ENCODE peak calls at places on chromosome 18, in ten cellular contexts. F is transverse colon; J is cardiac muscle cell; K is stomach; H is prostate gland; U is lower lobe of right lung; E is aorta; V is CD8-positive, alpha-beta T cell; W is A549; Q is right atrium auricular region. A is an unnamed sample.

GRCh38 chr18:5704847-5705246 is 161.1 kb upstream of the EPB41L3 start:
- DNase-seq in K (no peak), H (no peak), E (no peak), F (no peak), U (no peak), W (no peak), J (no peak), V (no peak), Q (no peak), A (no peak)

GRCh38 chr18:13220326-13220991 is 1.9 kb downstream of the LDLRAD4 start:
- DNase-seq in V (no peak), H (no peak), Q (peak; percentile 58), U (no peak), J (no peak), W (no peak), F (peak; percentile 55), K (peak; percentile 45), E (no peak), A (no peak)

GRCh38 chr18:6901283-6901926 is 171.9 kb downstream of the ARHGAP28 start:
- DNase-seq in K (no peak), F (no peak), H (no peak), E (no peak), W (no peak), U (no peak), Q (no peak), J (no peak), V (no peak), A (no peak)

GRCh38 chr18:934518-935123 is 29.9 kb downstream of the ADCYAP1 start:
- DNase-seq in K (no peak), Q (no peak), U (no peak), F (no peak), W (no peak), E (no peak), H (no peak), V (no peak), J (no peak), A (no peak)

GRCh38 chr18:4510709-4511108 is 55.6 kb upstream of the DLGAP1 start:
- DNase-seq in W (peak; percentile 1), U (no peak), K (no peak), F (no peak), E (no peak), Q (no peak), V (no peak), J (peak; percentile 2), H (no peak), A (peak; percentile 28)

GRCh38 chr18:76835380-76835779 is 13.0 kb downstream of the ZNF236 start:
- DNase-seq in W (no peak), V (no peak), H (no peak), F (no peak), J (no peak), E (no peak), U (no peak), K (no peak), Q (no peak), A (no peak)

GRCh38 chr18:79208882-79209281 is 139.7 kb downstream of the ATP9B start:
- DNase-seq in F (no peak), U (no peak), H (no peak), J (no peak), K (no peak), Q (no peak), E (no peak), W (no peak), V (no peak), A (no peak)

GRCh38 chr18:61001138-61001537 is 332.1 kb upstream of the CDH20 start:
- DNase-seq in Q (no peak), E (no peak), F (no peak), K (no peak), W (no peak), U (no peak), H (no peak), J (no peak), V (no peak), A (no peak)

GRCh38 chr18:49862656-49863385 is 49.5 kb upstream of the ACAA2 start:
- DNase-seq in U (no peak), F (no peak), W (no peak), Q (no peak), V (no peak), E (no peak), H (no peak), K (no peak), J (no peak), A (no peak)

GRCh38 chr18:48548404-48548771 is 9.6 kb downstream of the CTIF start:
- DNase-seq in Q (peak; percentile 73), H (no peak), E (peak; percentile 76), V (no peak), W (no peak), J (peak; percentile 80), F (no peak), K (no peak), U (no peak), A (no peak)

GRCh38 chr18:21345851-21346250 is 103.8 kb downstream of the GREB1L start:
- DNase-seq in H (no peak), Q (no peak), W (no peak), E (no peak), U (no peak), J (no peak), F (no peak), K (no peak), V (no peak), A (no peak)

GRCh38 chr18:32906506-32907214 is 133.8 kb upstream of the KLHL14 start:
- DNase-seq in U (no peak), Q (no peak), H (no peak), V (no peak), F (no peak), E (no peak), K (no peak), W (no peak), J (no peak), A (no peak)

GRCh38 chr18:55777666-55778304 is 189.8 kb upstream of the TCF4 start:
- DNase-seq in Q (no peak), J (no peak), U (no peak), K (no peak), W (no peak), F (no peak), V (no peak), E (no peak), H (no peak), A (no peak)

GRCh38 chr18:5369513-5369912 is 74.0 kb upstream of the ZBTB14 start:
- DNase-seq in Q (no peak), K (no peak), H (no peak), W (no peak), F (no peak), J (no peak), V (no peak), E (no peak), U (no peak), A (no peak)

GRCh38 chr18:74242451-74243096 is 49.2 kb downstream of the CYB5A start:
- DNase-seq in F (no peak), E (no peak), V (no peak), K (no peak), W (no peak), Q (peak; percentile 59), H (no peak), J (peak; percentile 45), U (no peak), A (no peak)
- H3K4me1 ChIP-seq in F (peaks cover 6% of the 10 kb centered on the region), E (no peaks in the 10 kb centered on the region), V (no peaks in the 10 kb centered on the region), K (no peaks in the 10 kb centered on the region), W (peaks cover 17% of the 10 kb centered on the region), Q (no peaks in the 10 kb centered on the region), H (no peaks in the 10 kb centered on the region), J (no peaks in the 10 kb centered on the region), U (peaks cover 12% of the 10 kb centered on the region), A (no peaks in the 10 kb centered on the region)

DNA sequence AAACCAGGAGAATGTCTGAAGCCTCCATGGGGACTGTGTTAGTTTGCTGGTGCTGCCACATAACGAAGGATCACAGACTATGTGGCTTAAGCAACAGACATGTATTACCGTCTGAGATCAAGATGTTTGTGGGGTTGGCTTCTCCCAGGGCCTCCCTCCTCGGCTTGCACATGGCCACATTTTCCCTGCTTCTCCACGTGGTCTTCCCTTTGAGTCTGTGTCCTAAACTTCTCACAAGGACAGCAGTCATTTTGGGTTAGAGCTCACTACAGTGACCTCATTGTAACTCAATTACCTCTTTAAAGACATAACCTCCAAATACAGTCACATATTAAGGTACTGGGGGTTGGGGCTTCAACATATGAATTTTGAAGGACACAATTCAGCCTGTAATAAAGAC is 44.6 kb upstream of the LPIN2 start:
- DNase-seq in V (no peak), J (no peak), U (no peak), W (no peak), E (no peak), H (no peak), F (no peak), K (no peak), Q (no peak), A (no peak)
- H3K4me1 ChIP-seq in V (peaks cover 59% of the 10 kb centered on the region), J (no peaks in the 10 kb centered on the region), U (peaks cover 29% of the 10 kb centered on the region), W (peaks cover 35% of the 10 kb centered on the region), E (no peaks in the 10 kb centered on the region), H (no peaks in the 10 kb centered on the region), F (peaks cover 22% of the 10 kb centered on the region), K (no peaks in the 10 kb centered on the region), Q (peaks cover 18% of the 10 kb centered on the region), A (peaks cover 6% of the 10 kb centered on the region)

GRCh38 chr18:59149007-59149406 is 9.3 kb downstream of the SEC11C start:
- DNase-seq in K (no peak), E (no peak), U (no peak), J (no peak), W (no peak), H (no peak), V (no peak), F (no peak), Q (no peak), A (no peak)

GRCh38 chr18:59150236-59150635 is 10.6 kb downstream of the SEC11C start:
- DNase-seq in Q (no peak), J (no peak), W (peak; percentile 3), F (no peak), E (no peak), V (no peak), K (no peak), U (no peak), H (no peak), A (no peak)

GRCh38 chr18:59145055-59145454 is 5.4 kb downstream of the SEC11C start:
- DNase-seq in U (no peak), W (no peak), K (peak; percentile 46), J (no peak), H (peak; percentile 57), V (no peak), Q (no peak), F (no peak), E (no peak), A (no peak)

GRCh38 chr18:59148192-59148591 is 8.5 kb downstream of the SEC11C start:
- DNase-seq in F (no peak), U (no peak), K (peak; percentile 30), W (no peak), V (no peak), J (no peak), H (peak; percentile 6), E (no peak), Q (no peak), A (no peak)

GRCh38 chr18:59149416-59149815 is 9.7 kb downstream of the SEC11C start:
- DNase-seq in H (no peak), V (no peak), Q (no peak), F (no peak), W (no peak), U (no peak), E (no peak), K (no peak), J (no peak), A (no peak)
- H3K4me1 ChIP-seq in H (no peaks in the 10 kb centered on the region), V (peaks cover 7% of the 10 kb centered on the region), Q (no peaks in the 10 kb centered on the region), F (no peaks in the 10 kb centered on the region), W (no peaks in the 10 kb centered on the region), U (no peaks in the 10 kb centered on the region), E (no peaks in the 10 kb centered on the region), K (no peaks in the 10 kb centered on the region), J (no peaks in the 10 kb centered on the region), A (no peaks in the 10 kb centered on the region)

DNA sequence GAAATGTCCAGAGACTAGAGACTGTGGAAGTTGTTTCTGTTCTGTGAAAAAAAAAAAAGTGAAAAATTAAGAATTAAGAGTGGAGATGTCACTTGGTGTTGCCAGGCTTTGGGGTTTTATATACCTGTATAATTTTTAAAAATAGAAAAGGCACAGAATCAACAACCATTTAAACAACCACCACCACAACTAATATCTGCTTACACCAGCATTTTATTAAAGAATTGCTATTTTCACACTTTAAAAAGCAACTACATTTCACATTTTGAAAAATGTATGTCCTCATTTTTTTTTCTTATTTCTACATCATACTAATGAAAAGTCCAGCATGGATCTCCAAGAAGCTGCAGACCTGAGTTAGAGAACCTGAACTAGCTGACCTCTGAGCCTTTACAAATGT is 167.5 kb upstream of the DTNA start:
- DNase-seq in Q (no peak), E (no peak), K (no peak), W (no peak), V (no peak), J (no peak), H (no peak), F (no peak), U (no peak), A (no peak)
- H3K4me1 ChIP-seq in Q (no peaks in the 10 kb centered on the region), E (no peaks in the 10 kb centered on the region), K (no peaks in the 10 kb centered on the region), W (no peaks in the 10 kb centered on the region), V (no peaks in the 10 kb centered on the region), J (no peaks in the 10 kb centered on the region), H (no peaks in the 10 kb centered on the region), F (no peaks in the 10 kb centered on the region), U (no peaks in the 10 kb centered on the region), A (no peaks in the 10 kb centered on the region)